ENCODE peak calls at places on chromosome 11, in five cellular contexts. One of them, this sample, is unnamed.
A peak's percentile ranks its signal among the peaks of the same experiment; 100 is the strongest.

GRCh38 chr11:119509277-119509841 is 86.4 kb upstream of the THY1 start:
- DNase-seq in activated CD4-positive, alpha-beta T cell treated with anti-CD3 and anti-CD28 coated beads for 48 hours: no peak
- DNase-seq in neural crest cell: no peak
- DNase-seq in uterus: no peak
- DNase-seq in fibroblast of the conjunctiva: peak; percentile 59
- DNase-seq in this sample: no peak

GRCh38 chr11:1409108-1409851 is 19.5 kb downstream of the BRSK2 start:
- DNase-seq in activated CD4-positive, alpha-beta T cell treated with anti-CD3 and anti-CD28 coated beads for 48 hours: no peak
- DNase-seq in neural crest cell: no peak
- DNase-seq in uterus: no peak
- DNase-seq in fibroblast of the conjunctiva: no peak
- DNase-seq in this sample: no peak

GRCh38 chr11:78194490-78194889 is 5.8 kb downstream of the USP35 start:
- DNase-seq in activated CD4-positive, alpha-beta T cell treated with anti-CD3 and anti-CD28 coated beads for 48 hours: no peak
- DNase-seq in neural crest cell: no peak
- DNase-seq in uterus: no peak
- DNase-seq in fibroblast of the conjunctiva: no peak
- DNase-seq in this sample: no peak

GRCh38 chr11:31968774-31969433 is 122.0 kb upstream of the RCN1 start:
- DNase-seq in activated CD4-positive, alpha-beta T cell treated with anti-CD3 and anti-CD28 coated beads for 48 hours: no peak
- DNase-seq in neural crest cell: no peak
- DNase-seq in uterus: peak; percentile 19
- DNase-seq in fibroblast of the conjunctiva: no peak
- DNase-seq in this sample: no peak

GRCh38 chr11:66880484-66881211 is 23.8 kb downstream of the LRFN4 start:
- DNase-seq in activated CD4-positive, alpha-beta T cell treated with anti-CD3 and anti-CD28 coated beads for 48 hours: no peak
- DNase-seq in neural crest cell: no peak
- DNase-seq in uterus: no peak
- DNase-seq in fibroblast of the conjunctiva: no peak
- DNase-seq in this sample: no peak

GRCh38 chr11:78995166-78995565 is 420.5 kb upstream of the NARS2 start:
- DNase-seq in activated CD4-positive, alpha-beta T cell treated with anti-CD3 and anti-CD28 coated beads for 48 hours: no peak
- DNase-seq in neural crest cell: no peak
- DNase-seq in uterus: no peak
- DNase-seq in fibroblast of the conjunctiva: no peak
- DNase-seq in this sample: no peak

GRCh38 chr11:76248210-76248609 is 41.9 kb upstream of the WNT11 start:
- DNase-seq in activated CD4-positive, alpha-beta T cell treated with anti-CD3 and anti-CD28 coated beads for 48 hours: no peak
- DNase-seq in neural crest cell: no peak
- DNase-seq in uterus: no peak
- DNase-seq in fibroblast of the conjunctiva: no peak
- DNase-seq in this sample: no peak

GRCh38 chr11:110479445-110480101 is 49.8 kb downstream of the FDX1 start:
- DNase-seq in activated CD4-positive, alpha-beta T cell treated with anti-CD3 and anti-CD28 coated beads for 48 hours: no peak
- DNase-seq in neural crest cell: no peak
- DNase-seq in uterus: no peak
- DNase-seq in fibroblast of the conjunctiva: peak; percentile 13
- DNase-seq in this sample: no peak

GRCh38 chr11:132972565-132972964 is 559.7 kb downstream of the OPCML start:
- DNase-seq in activated CD4-positive, alpha-beta T cell treated with anti-CD3 and anti-CD28 coated beads for 48 hours: no peak
- DNase-seq in neural crest cell: peak; percentile 24
- DNase-seq in uterus: no peak
- DNase-seq in fibroblast of the conjunctiva: no peak
- DNase-seq in this sample: no peak

GRCh38 chr11:86753376-86753775 is 47.0 kb upstream of the PRSS23 start:
- DNase-seq in activated CD4-positive, alpha-beta T cell treated with anti-CD3 and anti-CD28 coated beads for 48 hours: no peak
- DNase-seq in neural crest cell: no peak
- DNase-seq in uterus: no peak
- DNase-seq in fibroblast of the conjunctiva: no peak
- DNase-seq in this sample: no peak

GRCh38 chr11:63875506-63875905 is 36.6 kb downstream of the MARK2 start:
- DNase-seq in activated CD4-positive, alpha-beta T cell treated with anti-CD3 and anti-CD28 coated beads for 48 hours: no peak
- DNase-seq in neural crest cell: no peak
- DNase-seq in uterus: no peak
- DNase-seq in fibroblast of the conjunctiva: no peak
- DNase-seq in this sample: no peak

GRCh38 chr11:71537537-71537936 is 288 bp upstream of the KRTAP5-8 start:
- DNase-seq in activated CD4-positive, alpha-beta T cell treated with anti-CD3 and anti-CD28 coated beads for 48 hours: no peak
- DNase-seq in neural crest cell: no peak
- DNase-seq in uterus: no peak
- DNase-seq in fibroblast of the conjunctiva: no peak
- DNase-seq in this sample: no peak

GRCh38 chr11:65640483-65641207 is 2.7 kb downstream of the SIPA1 start:
- DNase-seq in activated CD4-positive, alpha-beta T cell treated with anti-CD3 and anti-CD28 coated beads for 48 hours: peak; percentile 46
- DNase-seq in neural crest cell: no peak
- DNase-seq in uterus: no peak
- DNase-seq in fibroblast of the conjunctiva: no peak
- DNase-seq in this sample: no peak

GRCh38 chr11:29781268-29781667 is 235.6 kb downstream of the KCNA4 start:
- DNase-seq in activated CD4-positive, alpha-beta T cell treated with anti-CD3 and anti-CD28 coated beads for 48 hours: no peak
- DNase-seq in neural crest cell: no peak
- DNase-seq in uterus: peak; percentile 20
- DNase-seq in fibroblast of the conjunctiva: no peak
- DNase-seq in this sample: no peak

GRCh38 chr11:108872781-108873291 is 208.0 kb downstream of the DDX10 start:
- DNase-seq in activated CD4-positive, alpha-beta T cell treated with anti-CD3 and anti-CD28 coated beads for 48 hours: no peak
- DNase-seq in neural crest cell: no peak
- DNase-seq in uterus: no peak
- DNase-seq in fibroblast of the conjunctiva: no peak
- DNase-seq in this sample: no peak

GRCh38 chr11:63813035-63813562 is at the start of gene SPINDOC:
- DNase-seq in activated CD4-positive, alpha-beta T cell treated with anti-CD3 and anti-CD28 coated beads for 48 hours: peak; percentile 76
- DNase-seq in neural crest cell: peak; percentile 71
- DNase-seq in uterus: peak; percentile 75
- DNase-seq in fibroblast of the conjunctiva: peak; percentile 27
- DNase-seq in this sample: peak; percentile 95

GRCh38 chr11:2663506-2663905 is 36.3 kb downstream of the KCNQ1OT1 start:
- DNase-seq in activated CD4-positive, alpha-beta T cell treated with anti-CD3 and anti-CD28 coated beads for 48 hours: no peak
- DNase-seq in neural crest cell: no peak
- DNase-seq in uterus: no peak
- DNase-seq in fibroblast of the conjunctiva: no peak
- DNase-seq in this sample: no peak

GRCh38 chr11:104678408-104678807 is 219.9 kb downstream of the CASP12 start:
- DNase-seq in activated CD4-positive, alpha-beta T cell treated with anti-CD3 and anti-CD28 coated beads for 48 hours: no peak
- DNase-seq in neural crest cell: no peak
- DNase-seq in uterus: no peak
- DNase-seq in fibroblast of the conjunctiva: no peak
- DNase-seq in this sample: no peak

GRCh38 chr11:119363874-119364590 is 17.5 kb downstream of the USP2 start:
- DNase-seq in activated CD4-positive, alpha-beta T cell treated with anti-CD3 and anti-CD28 coated beads for 48 hours: peak; percentile 63
- DNase-seq in neural crest cell: peak; percentile 51
- DNase-seq in uterus: peak; percentile 53
- DNase-seq in fibroblast of the conjunctiva: no peak
- DNase-seq in this sample: peak; percentile 58

GRCh38 chr11:46541593-46542371 is 52.0 kb downstream of the AMBRA1 start:
- DNase-seq in activated CD4-positive, alpha-beta T cell treated with anti-CD3 and anti-CD28 coated beads for 48 hours: no peak
- DNase-seq in neural crest cell: no peak
- DNase-seq in uterus: no peak
- DNase-seq in fibroblast of the conjunctiva: no peak
- DNase-seq in this sample: no peak

GRCh38 chr11:79049627-79050238 is 391.1 kb downstream of the TENM4 start:
- DNase-seq in activated CD4-positive, alpha-beta T cell treated with anti-CD3 and anti-CD28 coated beads for 48 hours: no peak
- DNase-seq in neural crest cell: no peak
- DNase-seq in uterus: no peak
- DNase-seq in fibroblast of the conjunctiva: no peak
- DNase-seq in this sample: no peak

GRCh38 chr11:64866173-64866491 is 12.3 kb downstream of the EHD1 start:
- DNase-seq in activated CD4-positive, alpha-beta T cell treated with anti-CD3 and anti-CD28 coated beads for 48 hours: no peak
- DNase-seq in neural crest cell: no peak
- DNase-seq in uterus: no peak
- DNase-seq in fibroblast of the conjunctiva: no peak
- DNase-seq in this sample: no peak

GRCh38 chr11:17457361-17458104 is 19.1 kb downstream of the ABCC8 start:
- DNase-seq in activated CD4-positive, alpha-beta T cell treated with anti-CD3 and anti-CD28 coated beads for 48 hours: no peak
- DNase-seq in neural crest cell: no peak
- DNase-seq in uterus: no peak
- DNase-seq in fibroblast of the conjunctiva: no peak
- DNase-seq in this sample: no peak

GRCh38 chr11:130775306-130776043 is 140.8 kb downstream of the SNX19 start:
- DNase-seq in activated CD4-positive, alpha-beta T cell treated with anti-CD3 and anti-CD28 coated beads for 48 hours: no peak
- DNase-seq in neural crest cell: no peak
- DNase-seq in uterus: no peak
- DNase-seq in fibroblast of the conjunctiva: peak; percentile 45
- DNase-seq in this sample: no peak

GRCh38 chr11:78419327-78419726 is 1.7 kb upstream of the GAB2 start:
- DNase-seq in activated CD4-positive, alpha-beta T cell treated with anti-CD3 and anti-CD28 coated beads for 48 hours: no peak
- DNase-seq in neural crest cell: no peak
- DNase-seq in uterus: peak; percentile 86
- DNase-seq in fibroblast of the conjunctiva: peak; percentile 92
- DNase-seq in this sample: no peak

GRCh38 chr11:76702378-76703128 is 32.0 kb upstream of the LRRC32 start:
- DNase-seq in activated CD4-positive, alpha-beta T cell treated with anti-CD3 and anti-CD28 coated beads for 48 hours: no peak
- DNase-seq in neural crest cell: no peak
- DNase-seq in uterus: no peak
- DNase-seq in fibroblast of the conjunctiva: no peak
- DNase-seq in this sample: no peak

GRCh38 chr11:63608353-63609345 is 5.6 kb downstream of the PLAAT3 start:
- DNase-seq in activated CD4-positive, alpha-beta T cell treated with anti-CD3 and anti-CD28 coated beads for 48 hours: no peak
- DNase-seq in neural crest cell: no peak
- DNase-seq in uterus: no peak
- DNase-seq in fibroblast of the conjunctiva: no peak
- DNase-seq in this sample: no peak

GRCh38 chr11:32094931-32095330 is 4.1 kb downstream of the RCN1 start:
- DNase-seq in activated CD4-positive, alpha-beta T cell treated with anti-CD3 and anti-CD28 coated beads for 48 hours: no peak
- DNase-seq in neural crest cell: no peak
- DNase-seq in uterus: no peak
- DNase-seq in fibroblast of the conjunctiva: no peak
- DNase-seq in this sample: no peak

GRCh38 chr11:64582885-64583284 is 8.1 kb upstream of the SLC22A12 start:
- DNase-seq in activated CD4-positive, alpha-beta T cell treated with anti-CD3 and anti-CD28 coated beads for 48 hours: no peak
- DNase-seq in neural crest cell: no peak
- DNase-seq in uterus: no peak
- DNase-seq in fibroblast of the conjunctiva: no peak
- DNase-seq in this sample: no peak

GRCh38 chr11:41714101-41714500 is 254.6 kb upstream of the LRRC4C start:
- DNase-seq in activated CD4-positive, alpha-beta T cell treated with anti-CD3 and anti-CD28 coated beads for 48 hours: no peak
- DNase-seq in neural crest cell: no peak
- DNase-seq in uterus: no peak
- DNase-seq in fibroblast of the conjunctiva: no peak
- DNase-seq in this sample: no peak

GRCh38 chr11:36627471-36627870 is 29.4 kb upstream of the RAG2 start:
- DNase-seq in activated CD4-positive, alpha-beta T cell treated with anti-CD3 and anti-CD28 coated beads for 48 hours: no peak
- DNase-seq in neural crest cell: no peak
- DNase-seq in uterus: no peak
- DNase-seq in fibroblast of the conjunctiva: no peak
- DNase-seq in this sample: no peak

GRCh38 chr11:11977206-11977938 is 31.1 kb downstream of the DKK3 start:
- DNase-seq in activated CD4-positive, alpha-beta T cell treated with anti-CD3 and anti-CD28 coated beads for 48 hours: no peak
- DNase-seq in neural crest cell: no peak
- DNase-seq in uterus: peak; percentile 87
- DNase-seq in fibroblast of the conjunctiva: no peak
- DNase-seq in this sample: no peak

GRCh38 chr11:1694064-1694845 is 2.7 kb upstream of the KRTAP5-6 start:
- DNase-seq in activated CD4-positive, alpha-beta T cell treated with anti-CD3 and anti-CD28 coated beads for 48 hours: peak; percentile 89
- DNase-seq in neural crest cell: peak; percentile 89
- DNase-seq in uterus: peak; percentile 76
- DNase-seq in fibroblast of the conjunctiva: peak; percentile 53
- DNase-seq in this sample: peak; percentile 93

This sample was measured in GM19239.